ENCODE peak calls at places on chromosomes 7 and 10, in nine cellular contexts. One of them, this sample, is unnamed. For H3K9me3, the result is how much of the 10 kb centered on the place peaks cover.

GRCh38 chr7:157674715-157675426 is 338.1 kb downstream of the DNAJB6 start:
- DNase-seq in heart right ventricle: no peak
- DNase-seq in lung: no peak
- DNase-seq in right lobe of liver: peak
- DNase-seq in AG04450: no peak
- DNase-seq in cardiac muscle cell: no peak
- DNase-seq in prostate gland: no peak
- DNase-seq in left ventricle myocardium inferior: no peak
- DNase-seq in CD8-positive, alpha-beta memory T cell: no peak
- DNase-seq in this sample: no peak

GRCh38 chr7:25565949-25566348 is 337.7 kb upstream of the NPVF start:
- DNase-seq in heart right ventricle: peak
- DNase-seq in CD8-positive, alpha-beta memory T cell: peak
- DNase-seq in lung: peak
- DNase-seq in left ventricle myocardium inferior: no peak
- DNase-seq in prostate gland: peak
- DNase-seq in AG04450: peak
- DNase-seq in right lobe of liver: no peak
- DNase-seq in cardiac muscle cell: peak
- DNase-seq in this sample: peak

GRCh38 chr10:103069453-103070331 is 123.4 kb downstream of the NT5C2 start:
- DNase-seq in lung: peak
- DNase-seq in left ventricle myocardium inferior: peak
- DNase-seq in heart right ventricle: peak
- DNase-seq in cardiac muscle cell: peak
- DNase-seq in AG04450: no peak
- DNase-seq in CD8-positive, alpha-beta memory T cell: peak
- DNase-seq in right lobe of liver: peak
- DNase-seq in prostate gland: peak
- DNase-seq in this sample: peak

GRCh38 chr10:938954-939678 is 7.6 kb upstream of the LARP4B start:
- DNase-seq in left ventricle myocardium inferior: no peak
- DNase-seq in AG04450: no peak
- DNase-seq in prostate gland: no peak
- DNase-seq in CD8-positive, alpha-beta memory T cell: peak
- DNase-seq in right lobe of liver: no peak
- DNase-seq in lung: no peak
- DNase-seq in cardiac muscle cell: no peak
- DNase-seq in heart right ventricle: no peak
- DNase-seq in this sample: no peak

GRCh38 chr10:110285501-110285900 is 19.2 kb downstream of the SMNDC1 start:
- DNase-seq in left ventricle myocardium inferior: no peak
- DNase-seq in heart right ventricle: no peak
- DNase-seq in cardiac muscle cell: no peak
- DNase-seq in right lobe of liver: no peak
- DNase-seq in AG04450: no peak
- DNase-seq in prostate gland: no peak
- DNase-seq in CD8-positive, alpha-beta memory T cell: no peak
- DNase-seq in lung: no peak
- DNase-seq in this sample: no peak

GRCh38 chr10:69742928-69743602 is 58.6 kb upstream of the COL13A1 start:
- DNase-seq in right lobe of liver: no peak
- DNase-seq in left ventricle myocardium inferior: no peak
- DNase-seq in cardiac muscle cell: peak
- DNase-seq in prostate gland: no peak
- DNase-seq in CD8-positive, alpha-beta memory T cell: no peak
- DNase-seq in heart right ventricle: no peak
- DNase-seq in AG04450: no peak
- DNase-seq in lung: no peak
- DNase-seq in this sample: no peak

GRCh38 chr7:32381024-32381601 is 109.1 kb downstream of the LSM5 start:
- DNase-seq in right lobe of liver: no peak
- DNase-seq in CD8-positive, alpha-beta memory T cell: no peak
- DNase-seq in cardiac muscle cell: no peak
- DNase-seq in heart right ventricle: no peak
- DNase-seq in prostate gland: no peak
- DNase-seq in AG04450: no peak
- DNase-seq in left ventricle myocardium inferior: no peak
- DNase-seq in lung: no peak
- DNase-seq in this sample: no peak

GRCh38 chr7:4739528-4739992 is 35.9 kb upstream of the AP5Z1 start:
- DNase-seq in lung: peak
- DNase-seq in CD8-positive, alpha-beta memory T cell: no peak
- DNase-seq in AG04450: no peak
- DNase-seq in prostate gland: no peak
- DNase-seq in cardiac muscle cell: peak
- DNase-seq in heart right ventricle: peak
- DNase-seq in right lobe of liver: no peak
- DNase-seq in left ventricle myocardium inferior: no peak
- DNase-seq in this sample: peak

GRCh38 chr10:46517541-46517940 is 38.9 kb downstream of the GPRIN2 start:
- DNase-seq in right lobe of liver: no peak
- DNase-seq in CD8-positive, alpha-beta memory T cell: no peak
- DNase-seq in AG04450: no peak
- DNase-seq in heart right ventricle: no peak
- DNase-seq in left ventricle myocardium inferior: no peak
- DNase-seq in prostate gland: no peak
- DNase-seq in cardiac muscle cell: no peak
- DNase-seq in lung: no peak
- DNase-seq in this sample: no peak

GRCh38 chr10:75398238-75398629 is 3.3 kb downstream of the ZNF503 start:
- DNase-seq in left ventricle myocardium inferior: no peak
- DNase-seq in lung: no peak
- DNase-seq in AG04450: no peak
- DNase-seq in cardiac muscle cell: no peak
- DNase-seq in heart right ventricle: no peak
- DNase-seq in CD8-positive, alpha-beta memory T cell: no peak
- DNase-seq in right lobe of liver: no peak
- DNase-seq in prostate gland: no peak
- DNase-seq in this sample: no peak

GRCh38 chr10:126101744-126102143 is 205.4 kb downstream of the FANK1 start:
- DNase-seq in heart right ventricle: no peak
- DNase-seq in AG04450: no peak
- DNase-seq in right lobe of liver: no peak
- DNase-seq in left ventricle myocardium inferior: no peak
- DNase-seq in lung: no peak
- DNase-seq in CD8-positive, alpha-beta memory T cell: no peak
- DNase-seq in cardiac muscle cell: no peak
- DNase-seq in prostate gland: no peak
- DNase-seq in this sample: no peak

GRCh38 chr7:74101061-74101681 is 17.6 kb downstream of the LIMK1 start:
- DNase-seq in heart right ventricle: no peak
- DNase-seq in lung: no peak
- DNase-seq in AG04450: no peak
- DNase-seq in right lobe of liver: no peak
- DNase-seq in prostate gland: no peak
- DNase-seq in left ventricle myocardium inferior: peak
- DNase-seq in CD8-positive, alpha-beta memory T cell: no peak
- DNase-seq in cardiac muscle cell: no peak
- DNase-seq in this sample: no peak

GRCh38 chr10:28664369-28664740 is 13.0 kb upstream of the BAMBI start:
- DNase-seq in heart right ventricle: no peak
- DNase-seq in cardiac muscle cell: peak
- DNase-seq in right lobe of liver: no peak
- DNase-seq in prostate gland: no peak
- DNase-seq in CD8-positive, alpha-beta memory T cell: no peak
- DNase-seq in lung: no peak
- DNase-seq in left ventricle myocardium inferior: no peak
- DNase-seq in AG04450: peak
- DNase-seq in this sample: no peak

GRCh38 chr7:24981544-24981951 is 1.6 kb upstream of the OSBPL3 start:
- DNase-seq in left ventricle myocardium inferior: peak
- DNase-seq in CD8-positive, alpha-beta memory T cell: peak
- DNase-seq in lung: peak
- DNase-seq in heart right ventricle: peak
- DNase-seq in prostate gland: no peak
- DNase-seq in cardiac muscle cell: peak
- DNase-seq in right lobe of liver: peak
- DNase-seq in AG04450: no peak
- DNase-seq in this sample: peak

GRCh38 chr7:29375641-29376562 is 181.3 kb downstream of the CHN2 start:
- DNase-seq in AG04450: no peak
- DNase-seq in lung: no peak
- DNase-seq in heart right ventricle: no peak
- DNase-seq in cardiac muscle cell: no peak
- DNase-seq in prostate gland: no peak
- DNase-seq in CD8-positive, alpha-beta memory T cell: no peak
- DNase-seq in left ventricle myocardium inferior: no peak
- DNase-seq in right lobe of liver: peak
- DNase-seq in this sample: no peak

GRCh38 chr10:16698457-16698856 is 118.8 kb downstream of the RSU1 start:
- DNase-seq in prostate gland: no peak
- DNase-seq in CD8-positive, alpha-beta memory T cell: no peak
- DNase-seq in right lobe of liver: no peak
- DNase-seq in AG04450: no peak
- DNase-seq in left ventricle myocardium inferior: no peak
- DNase-seq in lung: no peak
- DNase-seq in cardiac muscle cell: no peak
- DNase-seq in heart right ventricle: no peak
- DNase-seq in this sample: no peak

GRCh38 chr10:7339503-7339902 is 71.3 kb downstream of the SFMBT2 start:
- DNase-seq in left ventricle myocardium inferior: no peak
- DNase-seq in prostate gland: no peak
- DNase-seq in lung: no peak
- DNase-seq in AG04450: no peak
- DNase-seq in heart right ventricle: no peak
- DNase-seq in cardiac muscle cell: no peak
- DNase-seq in right lobe of liver: no peak
- DNase-seq in CD8-positive, alpha-beta memory T cell: no peak
- DNase-seq in this sample: no peak

GRCh38 chr10:7333995-7334964 is 76.6 kb downstream of the SFMBT2 start:
- DNase-seq in lung: no peak
- DNase-seq in cardiac muscle cell: peak
- DNase-seq in right lobe of liver: peak
- DNase-seq in left ventricle myocardium inferior: no peak
- DNase-seq in heart right ventricle: no peak
- DNase-seq in CD8-positive, alpha-beta memory T cell: no peak
- DNase-seq in AG04450: no peak
- DNase-seq in prostate gland: no peak
- DNase-seq in this sample: no peak

GRCh38 chr10:7338469-7338868 is 72.4 kb downstream of the SFMBT2 start:
- DNase-seq in AG04450: no peak
- DNase-seq in left ventricle myocardium inferior: no peak
- DNase-seq in lung: no peak
- DNase-seq in prostate gland: no peak
- DNase-seq in heart right ventricle: no peak
- DNase-seq in right lobe of liver: no peak
- DNase-seq in cardiac muscle cell: no peak
- DNase-seq in CD8-positive, alpha-beta memory T cell: no peak
- DNase-seq in this sample: no peak

GRCh38 chr10:7337431-7338171 is 73.2 kb downstream of the SFMBT2 start:
- DNase-seq in cardiac muscle cell: no peak
- DNase-seq in prostate gland: no peak
- DNase-seq in AG04450: no peak
- DNase-seq in lung: no peak
- DNase-seq in left ventricle myocardium inferior: no peak
- DNase-seq in right lobe of liver: no peak
- DNase-seq in heart right ventricle: no peak
- DNase-seq in CD8-positive, alpha-beta memory T cell: no peak
- DNase-seq in this sample: no peak

DNA sequence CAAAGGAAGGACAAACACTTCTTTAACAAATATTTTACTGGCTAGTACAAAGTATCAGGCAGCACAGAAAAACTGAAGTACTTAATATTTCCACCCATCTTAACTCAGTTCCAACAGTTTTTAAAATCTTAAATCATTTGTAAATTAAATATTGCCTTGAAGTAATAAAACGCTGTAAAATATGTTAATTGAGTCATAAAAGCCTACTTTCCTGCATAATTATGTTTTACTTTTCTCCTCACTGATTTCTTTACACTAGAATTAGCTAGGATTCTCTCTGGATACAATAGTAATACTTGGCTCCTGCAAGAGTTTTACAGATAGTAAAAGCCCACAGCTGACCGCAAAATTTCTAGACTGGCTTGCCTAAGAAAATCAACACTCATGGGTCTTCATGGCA is 74.9 kb downstream of the SFMBT2 start:
- DNase-seq in cardiac muscle cell: peak
- DNase-seq in AG04450: no peak
- DNase-seq in lung: no peak
- DNase-seq in heart right ventricle: no peak
- DNase-seq in left ventricle myocardium inferior: no peak
- DNase-seq in right lobe of liver: no peak
- DNase-seq in CD8-positive, alpha-beta memory T cell: no peak
- DNase-seq in prostate gland: no peak
- DNase-seq in this sample: no peak
- H3K9me3 ChIP-seq in cardiac muscle cell: under half
- H3K9me3 ChIP-seq in AG04450: under half
- H3K9me3 ChIP-seq in lung: under half
- H3K9me3 ChIP-seq in heart right ventricle: under half
- H3K9me3 ChIP-seq in left ventricle myocardium inferior: under half
- H3K9me3 ChIP-seq in right lobe of liver: under half
- H3K9me3 ChIP-seq in CD8-positive, alpha-beta memory T cell: under half
- H3K9me3 ChIP-seq in prostate gland: under half
- H3K9me3 ChIP-seq in this sample: under half

DNA sequence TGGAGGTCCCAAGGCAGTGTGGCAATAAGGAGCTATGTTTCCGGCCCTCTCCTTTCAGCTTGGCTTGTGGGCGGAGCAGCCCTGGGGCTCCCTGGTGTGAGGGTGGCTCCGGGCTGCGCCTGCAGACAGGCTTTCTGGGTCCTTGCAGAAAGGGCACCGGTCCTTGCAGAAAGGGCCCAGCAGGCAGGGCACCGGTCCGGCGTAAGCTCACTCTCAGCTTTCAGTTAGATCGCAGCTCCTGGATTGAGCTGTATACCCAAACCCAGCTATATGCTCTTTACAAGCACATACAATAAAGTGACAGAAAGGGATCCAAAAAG is 293.8 kb upstream of the SHH start:
- DNase-seq in left ventricle myocardium inferior: no peak
- DNase-seq in AG04450: no peak
- DNase-seq in right lobe of liver: no peak
- DNase-seq in prostate gland: no peak
- DNase-seq in CD8-positive, alpha-beta memory T cell: no peak
- DNase-seq in cardiac muscle cell: no peak
- DNase-seq in lung: no peak
- DNase-seq in heart right ventricle: no peak
- DNase-seq in this sample: no peak
- H3K9me3 ChIP-seq in left ventricle myocardium inferior: under half
- H3K9me3 ChIP-seq in AG04450: half or more
- H3K9me3 ChIP-seq in right lobe of liver: under half
- H3K9me3 ChIP-seq in prostate gland: under half
- H3K9me3 ChIP-seq in CD8-positive, alpha-beta memory T cell: under half
- H3K9me3 ChIP-seq in cardiac muscle cell: under half
- H3K9me3 ChIP-seq in lung: under half
- H3K9me3 ChIP-seq in heart right ventricle: under half
- H3K9me3 ChIP-seq in this sample: under half

GRCh38 chr10:91880310-91880709 is 29.0 kb downstream of the FGFBP3 start:
- DNase-seq in left ventricle myocardium inferior: no peak
- DNase-seq in lung: no peak
- DNase-seq in right lobe of liver: no peak
- DNase-seq in cardiac muscle cell: no peak
- DNase-seq in CD8-positive, alpha-beta memory T cell: no peak
- DNase-seq in heart right ventricle: no peak
- DNase-seq in AG04450: no peak
- DNase-seq in prostate gland: peak
- DNase-seq in this sample: no peak
- H3K9me3 ChIP-seq in left ventricle myocardium inferior: under half
- H3K9me3 ChIP-seq in lung: under half
- H3K9me3 ChIP-seq in right lobe of liver: under half
- H3K9me3 ChIP-seq in cardiac muscle cell: under half
- H3K9me3 ChIP-seq in CD8-positive, alpha-beta memory T cell: under half
- H3K9me3 ChIP-seq in heart right ventricle: under half
- H3K9me3 ChIP-seq in AG04450: under half
- H3K9me3 ChIP-seq in prostate gland: under half
- H3K9me3 ChIP-seq in this sample: under half

GRCh38 chr7:55498770-55499169 is 73.5 kb downstream of the VOPP1 start:
- DNase-seq in right lobe of liver: no peak
- DNase-seq in left ventricle myocardium inferior: no peak
- DNase-seq in AG04450: no peak
- DNase-seq in prostate gland: no peak
- DNase-seq in heart right ventricle: no peak
- DNase-seq in lung: no peak
- DNase-seq in cardiac muscle cell: no peak
- DNase-seq in CD8-positive, alpha-beta memory T cell: no peak
- DNase-seq in this sample: no peak
- H3K9me3 ChIP-seq in right lobe of liver: under half
- H3K9me3 ChIP-seq in left ventricle myocardium inferior: under half
- H3K9me3 ChIP-seq in AG04450: under half
- H3K9me3 ChIP-seq in prostate gland: under half
- H3K9me3 ChIP-seq in heart right ventricle: under half
- H3K9me3 ChIP-seq in lung: under half
- H3K9me3 ChIP-seq in cardiac muscle cell: under half
- H3K9me3 ChIP-seq in CD8-positive, alpha-beta memory T cell: under half
- H3K9me3 ChIP-seq in this sample: under half